ENCODE peak calls at places on chromosomes 13 and 19, in five cellular contexts. K is CD8-positive, alpha-beta T cell; P is tibial nerve; L is epithelial cell of esophagus; V is HL-60. U is an unnamed sample.
A peak's percentile ranks its signal among the peaks of the same experiment; 100 is the strongest.

GRCh38 chr19:18532208-18532890 is 10.5 kb upstream of the ELL start:
- DNase-seq in P (no peak), L (no peak), K (no peak), V (no peak), U (peak; percentile 7)

GRCh38 chr19:4676955-4677731 is 7.0 kb upstream of the MYDGF start:
- DNase-seq in V (peak; percentile 28), K (no peak), L (peak; percentile 56), P (no peak), U (no peak)

GRCh38 chr13:77177646-77178045 is 149.2 kb downstream of the MYCBP2 start:
- DNase-seq in V (no peak), K (no peak), L (peak; percentile 84), P (no peak), U (no peak)

GRCh38 chr13:54599413-54599812 is 1570.8 kb downstream of the OLFM4 start:
- DNase-seq in V (no peak), P (no peak), L (no peak), K (no peak), U (no peak)

GRCh38 chr19:46979770-46980105 is 39.9 kb upstream of the NPAS1 start:
- DNase-seq in V (no peak), L (no peak), P (no peak), K (no peak), U (no peak)

GRCh38 chr13:100019780-100020356 is 38.3 kb downstream of the ZIC2 start:
- DNase-seq in K (no peak), P (no peak), V (no peak), L (no peak), U (no peak)

GRCh38 chr13:21837841-21838551 is 167.1 kb downstream of the FGF9 start:
- DNase-seq in K (no peak), V (no peak), P (no peak), L (no peak), U (no peak)

GRCh38 chr19:45206328-45206727 is 27.7 kb downstream of the BLOC1S3 start:
- DNase-seq in P (no peak), K (no peak), L (no peak), V (no peak), U (no peak)

GRCh38 chr19:18226956-18227780 is 930 bp upstream of the PDE4C start:
- DNase-seq in P (no peak), V (no peak), L (no peak), K (no peak), U (no peak)

GRCh38 chr19:814108-815078 is 7.4 kb downstream of the PLPPR3 start:
- DNase-seq in P (no peak), L (no peak), K (no peak), V (no peak), U (peak; percentile 29)

GRCh38 chr13:44848956-44849748 is 140.1 kb downstream of the NUFIP1 start:
- DNase-seq in L (no peak), P (peak; percentile 26), K (no peak), V (no peak), U (no peak)

GRCh38 chr19:1355258-1355973 is 28.3 kb upstream of the NDUFS7 start:
- DNase-seq in K (no peak), V (peak; percentile 11), P (no peak), L (no peak), U (no peak)

GRCh38 chr13:70668983-70669382 is 560.7 kb upstream of the KLHL1 start:
- DNase-seq in V (no peak), L (peak; percentile 79), K (no peak), P (no peak), U (no peak)

GRCh38 chr13:110869805-110870706 is 44.8 kb downstream of the ANKRD10 start:
- DNase-seq in L (peak; percentile 100), K (no peak), V (peak; percentile 22), P (peak; percentile 85), U (no peak)

GRCh38 chr13:51814825-51815650 is 11.1 kb upstream of the DHRS12 start:
- DNase-seq in V (peak; percentile 79), L (peak; percentile 66), P (peak; percentile 74), K (peak; percentile 61), U (peak; percentile 53)

GRCh38 chr19:46791944-46792343 is 3.5 kb upstream of the SLC1A5 start:
- DNase-seq in L (no peak), P (no peak), K (no peak), V (peak; percentile 65), U (no peak)

GRCh38 chr19:30622276-30622675 is 250.1 kb downstream of the ZNF536 start:
- DNase-seq in P (no peak), V (no peak), K (no peak), L (no peak), U (no peak)

GRCh38 chr19:31066385-31066784 is 282.9 kb downstream of the TSHZ3 start:
- DNase-seq in K (no peak), P (peak; percentile 11), V (no peak), L (peak; percentile 87), U (no peak)

GRCh38 chr19:13843104-13843921 is 33.6 kb upstream of the NANOS3 start:
- DNase-seq in P (no peak), V (no peak), K (no peak), L (peak; percentile 87), U (no peak)

GRCh38 chr13:34617684-34618083 is 324.4 kb upstream of the NBEA start:
- DNase-seq in K (no peak), V (no peak), P (no peak), L (no peak), U (no peak)

GRCh38 chr19:46480409-46480808 is 9.0 kb upstream of the PNMA8A start:
- DNase-seq in K (no peak), L (no peak), P (no peak), V (no peak), U (no peak)

GRCh38 chr19:35501684-35502083 is 11.4 kb upstream of the KRTDAP start:
- DNase-seq in V (no peak), K (no peak), L (no peak), P (no peak), U (no peak)

GRCh38 chr13:94154362-94154761 is 325.1 kb downstream of the DCT start:
- DNase-seq in L (no peak), K (no peak), V (no peak), P (peak; percentile 72), U (no peak)

GRCh38 chr19:51807111-51807701 is 12.2 kb downstream of the FPR3 start:
- DNase-seq in V (peak; percentile 16), L (peak; percentile 10), K (no peak), P (no peak), U (no peak)

GRCh38 chr13:46476174-46476573 is 76.8 kb upstream of the LRCH1 start:
- DNase-seq in P (no peak), V (no peak), K (no peak), L (no peak), U (no peak)

GRCh38 chr19:38675611-38676010 is 28.2 kb downstream of the ACTN4 start:
- DNase-seq in L (no peak), K (no peak), P (no peak), V (peak; percentile 50), U (no peak)
- TF ChIP-seq CTCF in L (no peak), K (no peak), P (no peak), V (no peak), U (no peak)

GRCh38 chr19:15812059-15812722 is 3.3 kb downstream of the OR10H1 start:
- DNase-seq in P (peak; percentile 7), K (peak; percentile 24), L (peak; percentile 52), V (peak; percentile 43), U (no peak)
- TF ChIP-seq CTCF in P (no peak), K (peak; percentile 42), L (peak; percentile 63), V (peak; percentile 14), U (no peak)

GRCh38 chr13:64753606-64754005 is 2476.5 kb downstream of the PCDH9 start:
- DNase-seq in K (no peak), L (peak; percentile 34), P (no peak), V (no peak), U (no peak)

GRCh38 chr13:64755961-64756360 is 2474.2 kb downstream of the PCDH9 start:
- DNase-seq in K (no peak), V (no peak), L (peak; percentile 60), P (no peak), U (no peak)

GRCh38 chr13:64756621-64757020 is 2473.5 kb downstream of the PCDH9 start:
- DNase-seq in P (no peak), K (no peak), L (no peak), V (no peak), U (no peak)

DNA sequence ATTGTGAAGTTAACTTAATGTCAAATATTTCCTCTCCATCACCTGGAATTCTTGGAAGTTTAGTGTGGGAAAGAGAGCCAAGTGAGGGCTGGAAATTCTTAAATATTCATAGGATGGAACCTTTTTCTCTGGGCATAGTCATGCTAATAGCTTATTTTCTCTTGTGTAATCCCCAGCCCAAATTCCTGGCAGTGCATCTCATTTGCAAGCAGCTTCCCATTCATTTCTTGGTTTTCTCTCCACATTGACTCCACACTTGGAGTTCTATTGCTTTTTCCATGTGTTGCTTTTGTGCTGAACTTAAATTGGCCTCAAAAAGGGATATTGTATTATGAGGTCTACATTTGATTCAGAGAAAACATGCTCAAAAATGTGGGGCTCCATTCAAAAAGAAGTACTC is 2471.6 kb downstream of the PCDH9 start:
- DNase-seq in K (no peak), V (no peak), L (peak; percentile 3), P (no peak), U (no peak)
- TF ChIP-seq CTCF in K (no peak), V (no peak), L (no peak), P (no peak), U (no peak)

GRCh38 chr13:113457510-113457909 is 4.2 kb upstream of the ADPRHL1 start:
- DNase-seq in V (no peak), L (no peak), K (no peak), P (no peak), U (no peak)
- TF ChIP-seq CTCF in V (no peak), L (no peak), K (no peak), P (no peak), U (no peak)

GRCh38 chr13:26988059-26988769 is 183.4 kb downstream of the USP12 start:
- DNase-seq in V (no peak), L (no peak), K (no peak), P (no peak), U (no peak)

GRCh38 chr13:26987614-26988013 is 184.0 kb downstream of the USP12 start:
- DNase-seq in L (no peak), V (no peak), P (no peak), K (no peak), U (no peak)

GRCh38 chr13:26991508-26992181 is 180.0 kb downstream of the USP12 start:
- DNase-seq in K (no peak), P (no peak), V (no peak), L (no peak), U (no peak)

GRCh38 chr13:26992951-26993490 is 178.6 kb downstream of the USP12 start:
- DNase-seq in L (no peak), K (no peak), V (no peak), P (no peak), U (no peak)

DNA sequence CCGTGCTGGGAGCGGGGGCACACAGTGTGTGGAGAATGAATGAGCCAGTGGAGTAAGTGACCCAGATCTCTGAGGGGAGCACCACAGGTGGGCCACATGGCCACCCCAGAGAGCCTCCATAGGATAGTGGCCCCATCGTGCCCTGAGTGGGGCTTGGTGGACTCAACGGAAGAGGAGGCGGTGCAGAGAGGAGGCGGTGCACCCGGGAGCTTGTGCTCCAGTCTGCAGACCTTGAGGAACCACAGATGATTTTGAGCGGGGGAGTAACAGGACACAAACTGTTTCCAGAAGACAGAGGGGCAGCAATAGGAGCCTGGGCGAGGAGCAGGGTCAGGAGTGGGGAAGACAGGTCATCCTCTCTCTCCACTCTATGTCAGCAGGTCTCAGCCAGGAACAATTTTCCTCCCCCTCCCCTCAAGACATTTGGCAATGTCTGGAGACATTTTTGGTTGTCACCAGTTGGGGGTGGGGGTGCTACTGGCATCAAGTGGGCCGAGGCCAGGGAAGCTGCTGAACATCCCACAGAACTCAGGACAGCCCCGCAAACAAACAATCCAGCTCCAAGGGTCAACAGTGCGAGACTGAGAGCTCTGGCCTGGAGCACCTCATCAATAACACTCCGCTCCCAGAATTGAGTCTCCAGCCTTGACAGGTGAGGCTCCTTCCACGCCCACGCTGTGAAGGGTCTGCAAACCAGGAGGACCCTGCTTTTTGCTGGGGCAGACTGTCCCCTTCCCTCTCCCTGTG is 182.2 kb downstream of the USP12 start:
- DNase-seq in V (no peak), P (no peak), L (no peak), K (no peak), U (no peak)
- TF ChIP-seq CTCF in V (no peak), P (no peak), L (no peak), K (no peak), U (no peak)